ENCODE peak calls at places on chromosomes 13 and 19, in nine cellular contexts. S is D721Med, I is heart left ventricle, U is AG09319, Q is cardiac fibroblast, A is Peyer's patch, P is spleen, D is fibroblast of pulmonary artery, J is left ventricle myocardium inferior. Z is an unnamed sample.

GRCh38 chr19:35879770-35880317 is 11.5 kb downstream of the APLP1 start:
- DNase-seq in S (peak), I (peak), U (no peak), Q (peak), A (peak), P (peak), D (peak), J (peak), Z (peak)

GRCh38 chr19:42246143-42246868 is 3.9 kb upstream of the GSK3A start:
- DNase-seq in S (no peak), I (peak), U (peak), Q (peak), A (peak), P (peak), D (peak), J (peak), Z (peak)

GRCh38 chr13:105341256-105341655 is 1194.2 kb downstream of the EFNB2 start:
- DNase-seq in S (no peak), I (no peak), U (no peak), Q (no peak), A (no peak), P (no peak), D (no peak), J (no peak), Z (no peak)

GRCh38 chr13:39779337-39780270 is 124.1 kb downstream of the COG6 start:
- DNase-seq in S (no peak), I (no peak), U (no peak), Q (peak), A (peak), P (no peak), D (peak), J (no peak), Z (no peak)

GRCh38 chr19:54254195-54254906 is 2.7 kb downstream of the LILRB5 start:
- DNase-seq in S (no peak), I (no peak), U (no peak), Q (no peak), A (peak), P (no peak), D (no peak), J (no peak), Z (no peak)

GRCh38 chr13:40402931-40403412 is 263.5 kb downstream of the FOXO1 start:
- DNase-seq in S (no peak), I (no peak), U (no peak), Q (peak), A (no peak), P (peak), D (peak), J (no peak), Z (peak)

GRCh38 chr13:31859546-31859945 is 120.2 kb downstream of the RXFP2 start:
- DNase-seq in S (no peak), I (no peak), U (no peak), Q (no peak), A (no peak), P (no peak), D (no peak), J (no peak), Z (no peak)

GRCh38 chr19:52613299-52613906 is 24.8 kb downstream of the ZNF83 start:
- DNase-seq in S (no peak), I (no peak), U (no peak), Q (no peak), A (no peak), P (no peak), D (no peak), J (no peak), Z (no peak)

GRCh38 chr19:4523306-4524110 is 5.2 kb upstream of the PLIN4 start:
- DNase-seq in S (peak), I (peak), U (no peak), Q (peak), A (peak), P (peak), D (peak), J (peak), Z (no peak)

GRCh38 chr19:17379221-17379631 is 2.1 kb upstream of the PLVAP start:
- DNase-seq in S (no peak), I (no peak), U (no peak), Q (no peak), A (no peak), P (peak), D (no peak), J (no peak), Z (no peak)

GRCh38 chr13:81326913-81327312 is 986.0 kb upstream of the SPRY2 start:
- DNase-seq in S (no peak), I (no peak), U (no peak), Q (no peak), A (no peak), P (no peak), D (no peak), J (no peak), Z (no peak)

GRCh38 chr19:50893047-50893737 is 18.0 kb downstream of the KLK4 start:
- DNase-seq in S (no peak), I (no peak), U (no peak), Q (no peak), A (no peak), P (no peak), D (no peak), J (no peak), Z (no peak)

GRCh38 chr13:44470623-44471562 is 97.3 kb downstream of the SERP2 start:
- DNase-seq in S (no peak), I (no peak), U (no peak), Q (peak), A (no peak), P (no peak), D (peak), J (no peak), Z (peak)
- TF ChIP-seq CTCF in S (peak), I (peak), U (peak), Q (peak), A (peak), P (peak), D (peak), J (peak), Z (peak)

DNA sequence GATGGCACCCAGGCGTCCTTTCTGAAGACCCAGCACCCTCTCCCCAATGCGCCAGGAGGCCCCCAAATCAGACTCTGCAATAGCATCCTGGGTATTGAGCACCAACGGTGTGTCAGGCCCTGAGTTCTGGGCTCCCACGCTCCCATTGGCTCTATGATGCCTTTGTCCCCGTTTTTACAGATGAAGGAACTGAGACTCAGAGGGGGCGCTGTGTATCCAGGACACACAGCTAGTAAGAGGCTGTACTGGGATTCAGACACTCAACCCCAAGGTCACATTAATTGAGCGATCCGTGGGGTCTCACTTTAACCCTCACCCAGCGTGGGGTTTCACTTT is 42.5 kb downstream of the CYP4F22 start:
- DNase-seq in S (no peak), I (no peak), U (no peak), Q (no peak), A (no peak), P (peak), D (no peak), J (no peak), Z (no peak)
- TF ChIP-seq CTCF in S (no peak), I (no peak), U (no peak), Q (no peak), A (no peak), P (no peak), D (peak), J (no peak), Z (no peak)

GRCh38 chr13:86109107-86109506 is 309.9 kb upstream of the SLITRK6 start:
- DNase-seq in S (no peak), I (no peak), U (no peak), Q (no peak), A (no peak), P (no peak), D (no peak), J (no peak), Z (no peak)
- TF ChIP-seq CTCF in S (no peak), I (no peak), U (no peak), Q (no peak), A (no peak), P (no peak), D (no peak), J (no peak), Z (no peak)

DNA sequence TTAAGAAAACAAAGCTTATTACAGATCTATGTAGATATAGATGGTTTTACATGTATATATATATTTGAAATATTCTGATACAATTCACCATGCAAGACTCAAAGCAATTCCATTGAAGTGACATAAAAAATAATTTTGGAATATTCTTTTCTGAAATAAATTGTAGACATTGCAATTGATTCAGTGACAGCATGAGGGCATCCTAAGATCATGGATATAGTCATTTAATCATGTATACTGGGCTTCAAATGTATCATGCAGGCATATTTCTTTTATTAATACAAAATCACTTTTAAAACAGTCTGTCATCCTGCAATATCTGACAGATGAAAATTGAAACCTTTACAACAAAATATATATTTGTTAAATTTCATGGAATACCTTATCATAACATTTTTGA is 286.7 kb upstream of the SLITRK6 start:
- DNase-seq in S (no peak), I (no peak), U (no peak), Q (no peak), A (no peak), P (no peak), D (no peak), J (no peak), Z (no peak)
- TF ChIP-seq CTCF in S (peak), I (no peak), U (no peak), Q (no peak), A (no peak), P (no peak), D (no peak), J (peak), Z (peak)

GRCh38 chr19:10655457-10656312 is 1.5 kb downstream of the ILF3 start:
- DNase-seq in S (no peak), I (no peak), U (no peak), Q (peak), A (no peak), P (no peak), D (peak), J (no peak), Z (no peak)
- TF ChIP-seq CTCF in S (no peak), I (no peak), U (no peak), Q (peak), A (no peak), P (no peak), D (no peak), J (no peak), Z (no peak)

DNA sequence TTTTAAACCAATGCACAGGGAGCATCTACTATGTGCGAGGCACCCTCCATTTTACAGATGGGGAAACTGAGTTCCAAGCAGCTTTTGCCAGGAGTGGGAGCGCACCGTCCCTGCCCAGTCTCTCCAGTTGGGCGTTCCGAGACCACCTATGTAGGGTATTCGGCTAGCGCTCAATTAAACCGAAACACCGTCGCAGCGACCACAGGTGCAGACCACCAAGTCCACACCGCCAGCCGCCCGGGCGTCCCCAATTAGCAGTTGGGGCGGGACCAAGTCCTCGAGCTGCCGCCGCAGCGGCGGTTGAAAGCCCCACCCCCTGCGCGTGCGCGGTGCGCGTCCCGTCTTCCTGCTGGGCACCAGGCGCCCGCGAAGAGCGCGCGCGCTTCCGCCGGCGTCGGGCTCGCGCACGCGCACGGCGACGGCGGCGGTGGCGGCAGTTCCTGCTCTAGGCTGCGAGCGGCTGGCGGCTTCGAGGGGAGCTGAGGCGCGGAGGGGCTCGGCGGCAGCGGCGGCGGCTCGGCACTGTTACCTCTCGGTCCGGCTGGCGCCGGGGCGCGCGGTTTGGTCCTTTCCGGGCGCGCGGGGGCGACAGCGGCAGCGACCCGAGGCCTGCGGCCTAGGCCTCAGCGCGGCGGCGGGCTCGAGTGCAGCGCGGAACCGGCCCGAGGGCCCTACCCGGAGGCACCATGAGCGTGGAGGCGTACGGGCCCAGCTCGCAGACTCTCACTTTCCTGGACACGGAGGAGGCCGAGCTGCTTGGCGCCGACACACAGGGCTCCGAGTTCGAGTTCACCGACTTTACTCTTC is at the start of gene UPF1:
- DNase-seq in S (peak), I (peak), U (peak), Q (peak), A (peak), P (peak), D (peak), J (peak), Z (peak)
- TF ChIP-seq CTCF in S (no peak), I (no peak), U (no peak), Q (no peak), A (peak), P (no peak), D (no peak), J (peak), Z (no peak)

GRCh38 chr13:30572859-30573275 is 44.9 kb upstream of the USPL1 start:
- DNase-seq in S (no peak), I (peak), U (no peak), Q (peak), A (no peak), P (no peak), D (peak), J (no peak), Z (peak)
- TF ChIP-seq CTCF in S (no peak), I (no peak), U (peak), Q (peak), A (no peak), P (no peak), D (peak), J (peak), Z (peak)

GRCh38 chr19:29478578-29479565 is 46.9 kb upstream of the VSTM2B start:
- DNase-seq in S (no peak), I (no peak), U (no peak), Q (no peak), A (no peak), P (no peak), D (no peak), J (no peak), Z (no peak)
- TF ChIP-seq CTCF in S (peak), I (no peak), U (peak), Q (no peak), A (no peak), P (no peak), D (no peak), J (peak), Z (no peak)

DNA sequence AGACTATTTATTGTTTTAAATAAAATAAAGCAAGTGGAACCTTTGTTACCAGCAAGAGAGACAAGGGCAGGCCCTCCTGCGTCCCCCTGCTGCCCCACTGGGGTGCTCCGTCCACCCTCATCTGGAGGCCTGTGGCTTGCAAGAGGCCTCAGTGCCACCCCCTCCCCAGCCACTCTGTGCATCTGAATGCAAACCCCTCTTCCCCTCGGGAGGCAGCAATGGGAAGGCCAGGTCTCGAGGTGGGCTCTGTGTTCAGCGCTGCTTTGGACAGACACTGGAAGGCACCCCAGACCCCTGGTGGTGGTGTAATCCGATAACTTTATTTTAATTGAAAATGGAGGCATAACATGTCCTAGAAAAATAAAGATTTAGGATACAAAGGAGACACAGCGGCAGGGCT is 4.6 kb downstream of the SIX5 start:
- DNase-seq in S (no peak), I (no peak), U (no peak), Q (no peak), A (no peak), P (no peak), D (no peak), J (no peak), Z (no peak)
- TF ChIP-seq CTCF in S (no peak), I (no peak), U (no peak), Q (no peak), A (no peak), P (no peak), D (no peak), J (no peak), Z (no peak)

Z was measured in RWPE1.